ENCODE peak calls at places on chromosome 10, in six cellular contexts. P is stomach; A is effector memory CD4-positive, alpha-beta T cell; I is K562; U is neuronal stem cell; E is MM.1S. G is an unnamed sample.

GRCh38 chr10:61754553-61755540 is 92.1 kb downstream of the CABCOCO1 start:
- DNase-seq in A (no peak), U (no peak), E (no peak), P (no peak), I (no peak), G (no peak)

GRCh38 chr10:47383254-47384147 is 592 bp downstream of the ZNF488 start:
- DNase-seq in E (no peak), P (peak; percentile 16), I (no peak), A (no peak), U (no peak), G (no peak)

GRCh38 chr10:49512121-49512809 is 26.7 kb downstream of the ERCC6 start:
- DNase-seq in E (peak; percentile 15), A (no peak), P (no peak), I (peak; percentile 46), U (no peak), G (no peak)

GRCh38 chr10:44756235-44756634 is 154.9 kb upstream of the TMEM72 start:
- DNase-seq in A (no peak), I (no peak), P (no peak), U (no peak), E (no peak), G (no peak)

GRCh38 chr10:47286591-47287325 is 13.2 kb upstream of the GDF10 start:
- DNase-seq in P (no peak), U (no peak), A (no peak), I (no peak), E (no peak), G (no peak)

GRCh38 chr10:79034271-79034876 is 34.4 kb upstream of the ZMIZ1 start:
- DNase-seq in E (no peak), U (no peak), I (no peak), A (no peak), P (no peak), G (peak; percentile 5)

GRCh38 chr10:119634219-119634544 is 17.0 kb upstream of the BAG3 start:
- DNase-seq in U (no peak), A (no peak), P (no peak), E (no peak), I (no peak), G (peak; percentile 42)

GRCh38 chr10:119208553-119208940 is 1.2 kb downstream of the GRK5 start:
- DNase-seq in I (no peak), E (no peak), U (no peak), A (no peak), P (no peak), G (no peak)

GRCh38 chr10:11813177-11813576 is 10.0 kb upstream of the PROSER2 start:
- DNase-seq in A (no peak), E (no peak), P (no peak), U (no peak), I (no peak), G (no peak)

GRCh38 chr10:60594476-60595051 is 183.7 kb upstream of the CDK1 start:
- DNase-seq in A (no peak), P (no peak), I (no peak), E (no peak), U (no peak), G (no peak)

GRCh38 chr10:51862149-51862548 is 162.8 kb upstream of the CSTF2T start:
- DNase-seq in P (no peak), I (no peak), E (no peak), A (no peak), U (no peak), G (no peak)

GRCh38 chr10:119824299-119824698 is 48.3 kb downstream of the MCMBP start:
- DNase-seq in P (no peak), A (no peak), U (no peak), E (no peak), I (no peak), G (no peak)

GRCh38 chr10:43943119-43943824 is 294.6 kb upstream of the ZNF32 start:
- DNase-seq in I (no peak), A (no peak), P (peak; percentile 21), E (no peak), U (no peak), G (no peak)

GRCh38 chr10:59242991-59243390 is 66.5 kb downstream of the PHYHIPL start:
- DNase-seq in I (no peak), E (no peak), A (no peak), U (no peak), P (no peak), G (no peak)

GRCh38 chr10:125662616-125663015 is 20.3 kb downstream of the TEX36 start:
- DNase-seq in I (peak; percentile 49), E (no peak), U (no peak), P (no peak), A (no peak), G (no peak)

GRCh38 chr10:84306751-84307384 is 21.5 kb upstream of the CCSER2 start:
- DNase-seq in A (no peak), U (no peak), I (no peak), E (no peak), P (no peak), G (no peak)

GRCh38 chr10:59831658-59832503 is 74.5 kb downstream of the CCDC6 start:
- DNase-seq in U (no peak), A (no peak), I (peak; percentile 23), P (no peak), E (no peak), G (no peak)

GRCh38 chr10:111104811-111105210 is 28.0 kb downstream of the ADRA2A start:
- DNase-seq in A (no peak), E (no peak), P (no peak), U (no peak), I (no peak), G (no peak)

GRCh38 chr10:12785338-12785934 is 216.1 kb downstream of the CCDC3 start:
- DNase-seq in U (peak; percentile 14), A (no peak), P (no peak), E (no peak), I (no peak), G (no peak)

GRCh38 chr10:1149793-1150637 is 93.8 kb downstream of the WDR37 start:
- DNase-seq in A (no peak), I (peak; percentile 40), E (no peak), P (peak; percentile 36), U (no peak), G (no peak)

GRCh38 chr10:5399332-5399731 is 5.3 kb downstream of the TUBAL3 start:
- DNase-seq in P (no peak), U (no peak), E (no peak), I (no peak), A (no peak), G (no peak)

GRCh38 chr10:78907458-78908211 is 161.1 kb upstream of the ZMIZ1 start:
- DNase-seq in I (no peak), A (no peak), P (peak; percentile 14), U (no peak), E (no peak), G (peak; percentile 4)

DNA sequence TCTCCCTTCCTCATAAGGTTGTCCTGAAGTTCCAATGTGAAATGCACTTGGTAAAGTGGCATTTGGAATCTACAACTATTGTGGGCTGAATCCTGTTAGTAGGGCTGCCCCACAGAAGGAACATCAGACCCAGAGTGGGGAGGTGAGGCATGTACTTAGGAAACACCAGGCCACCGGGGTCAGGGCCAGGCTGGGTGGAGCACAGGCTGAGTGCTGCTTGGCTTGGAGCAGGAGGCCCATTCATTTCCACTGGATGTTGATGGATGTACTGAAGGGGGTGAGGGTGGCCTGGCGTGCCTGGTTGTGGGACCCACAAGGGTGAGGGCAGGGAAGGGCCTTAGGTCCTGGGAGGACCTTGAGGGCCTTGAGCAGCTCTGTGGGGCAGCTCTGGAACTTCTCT is 30.8 kb downstream of the PALD1 start:
- DNase-seq in P (no peak), U (no peak), A (no peak), E (no peak), I (no peak), G (no peak)
- H3K4me3 ChIP-seq in P (no peak overlapping the region), U (no peak overlapping the region), A (no peak overlapping the region), E (no peak overlapping the region), I (no peak overlapping the region), G (no peak overlapping the region)

GRCh38 chr10:122494833-122495232 is 33.5 kb downstream of the HTRA1 start:
- DNase-seq in I (no peak), P (no peak), U (no peak), E (no peak), A (no peak), G (peak; percentile 46)
- H3K4me1 ChIP-seq in I (no peaks in the 10 kb centered on the region), P (peaks cover 85% of the 10 kb centered on the region), U (peaks cover 10% of the 10 kb centered on the region), E (no peaks in the 10 kb centered on the region), A (peaks cover 10% of the 10 kb centered on the region), G (peaks cover 35% of the 10 kb centered on the region)

DNA sequence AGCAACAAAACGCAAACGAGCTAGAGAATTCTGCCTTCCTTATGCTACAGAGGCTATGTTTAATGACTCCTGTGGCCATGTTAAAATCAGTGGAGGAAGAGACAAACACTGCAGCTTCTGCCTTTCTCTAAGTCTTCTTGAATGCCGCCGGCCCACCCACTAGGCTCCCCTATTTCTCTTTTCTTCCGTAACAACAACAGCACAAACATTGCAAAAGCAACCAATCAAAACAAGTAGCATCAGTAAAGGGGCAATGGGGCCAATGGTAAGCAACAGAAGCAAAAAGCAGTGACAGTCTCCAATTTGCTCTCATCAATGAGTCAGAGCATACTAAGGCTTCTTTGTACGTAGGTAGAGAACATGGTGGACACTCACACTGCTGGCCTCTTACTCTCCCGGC is 26.8 kb downstream of the DNAJC1 start:
- DNase-seq in E (no peak), P (no peak), I (no peak), A (no peak), U (peak; percentile 61), G (no peak)
- H3K4me3 ChIP-seq in E (no peak overlapping the region), P (no peak overlapping the region), I (no peak overlapping the region), A (no peak overlapping the region), U (peak overlapping the region; percentile 33), G (no peak overlapping the region)

GRCh38 chr10:63209703-63210102 is 76.6 kb downstream of the NRBF2 start:
- DNase-seq in U (no peak), E (no peak), P (no peak), A (no peak), I (no peak), G (no peak)

GRCh38 chr10:63204667-63205391 is 71.7 kb downstream of the NRBF2 start:
- DNase-seq in U (no peak), E (peak; percentile 21), P (no peak), A (no peak), I (no peak), G (no peak)

GRCh38 chr10:63206576-63206975 is 73.4 kb downstream of the NRBF2 start:
- DNase-seq in A (no peak), P (no peak), E (peak; percentile 68), U (no peak), I (no peak), G (no peak)

GRCh38 chr10:63208981-63209380 is 75.9 kb downstream of the NRBF2 start:
- DNase-seq in P (no peak), U (no peak), I (no peak), A (no peak), E (no peak), G (no peak)

DNA sequence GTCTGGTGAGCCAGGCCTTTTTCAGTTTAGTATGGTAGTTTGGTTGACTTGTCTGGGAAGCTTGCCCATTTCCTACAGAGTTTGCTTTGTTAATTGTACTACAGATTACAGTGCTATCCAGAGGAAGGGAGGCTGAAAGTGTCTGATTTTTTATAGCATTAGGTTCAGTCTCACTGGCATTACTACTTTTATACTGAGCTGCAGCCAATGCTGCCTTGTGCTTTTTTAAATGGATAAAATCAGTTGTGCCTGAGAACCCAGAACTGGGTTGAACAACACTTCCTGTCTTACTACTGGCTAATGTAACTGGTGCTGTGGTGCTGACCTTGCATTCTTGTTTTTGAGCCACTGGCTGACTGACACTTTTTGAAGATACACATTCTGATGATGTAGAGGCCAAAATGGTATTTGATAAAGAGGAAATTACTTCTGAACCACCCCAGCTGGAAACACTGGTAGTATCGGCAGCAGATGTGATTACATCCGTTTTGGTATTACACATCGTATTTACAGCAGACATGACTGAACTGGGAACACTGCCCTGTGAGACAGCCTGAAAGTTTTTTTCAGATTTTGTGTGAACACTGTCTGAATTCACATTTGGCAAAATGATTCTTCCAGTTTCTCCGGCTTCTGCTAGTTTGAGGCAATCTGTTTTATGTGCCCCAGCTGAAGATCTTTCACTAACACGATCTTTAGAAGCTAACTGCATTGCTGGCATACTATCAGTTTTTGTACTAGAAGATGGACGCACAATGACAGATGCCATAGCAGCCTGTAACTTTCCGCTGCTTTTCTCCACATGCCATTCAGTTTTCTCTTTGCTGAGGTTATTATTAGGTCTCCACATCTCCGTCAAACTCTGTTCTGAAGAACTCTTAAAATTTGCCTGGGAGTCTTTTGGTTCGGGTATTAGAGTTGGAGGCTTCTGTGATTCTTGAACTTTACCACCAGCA is 74.1 kb downstream of the NRBF2 start:
- DNase-seq in P (no peak), U (no peak), A (no peak), I (no peak), E (peak; percentile 93), G (no peak)
- H3K4me1 ChIP-seq in P (peaks cover 51% of the 10 kb centered on the region), U (peaks cover 5% of the 10 kb centered on the region), A (peaks cover 14% of the 10 kb centered on the region), I (no peaks in the 10 kb centered on the region), E (peaks cover 54% of the 10 kb centered on the region), G (peaks cover 4% of the 10 kb centered on the region)

G was measured in uterus.